ENCODE peak calls at places on chromosomes 4 and X, in nine cellular contexts. D, W, T, G, C, L, F, B and O are unnamed samples.

GRCh38 chr4:153152453-153153338 is 51.5 kb upstream of the TRIM2 start:
- DNase-seq in D (peak; percentile 48), W (peak; percentile 34), T (peak; percentile 77), G (peak; percentile 56), C (peak; percentile 78), L (peak; percentile 88), F (peak; percentile 40), B (no peak), O (peak; percentile 81)

GRCh38 chr4:80989921-80990544 is 40.5 kb upstream of the BMP3 start:
- DNase-seq in D (peak; percentile 64), W (peak; percentile 51), T (peak; percentile 5), G (peak; percentile 51), C (peak; percentile 67), L (peak; percentile 53), F (peak; percentile 71), B (peak; percentile 50), O (peak; percentile 33)

GRCh38 chr4:7828926-7829325 is 110.7 kb downstream of the AFAP1 start:
- DNase-seq in D (peak; percentile 85), W (peak; percentile 77), T (no peak), G (no peak), C (no peak), L (no peak), F (no peak), B (no peak), O (no peak)

GRCh38 chr4:22129454-22130075 is 181.0 kb upstream of the KCNIP4 start:
- DNase-seq in D (peak; percentile 9), W (peak; percentile 23), T (peak; percentile 25), G (peak; percentile 9), C (peak; percentile 81), L (peak; percentile 88), F (peak; percentile 69), B (peak; percentile 7), O (peak; percentile 25)

GRCh38 chr4:88818650-88819470 is 121.2 kb upstream of the NAP1L5 start:
- DNase-seq in D (peak; percentile 58), W (peak; percentile 46), T (peak; percentile 13), G (peak; percentile 24), C (peak; percentile 70), L (peak; percentile 79), F (peak; percentile 57), B (peak; percentile 31), O (peak; percentile 69)

GRCh38 chr4:124334119-124334518 is 378.4 kb downstream of the ANKRD50 start:
- DNase-seq in D (peak; percentile 93), W (peak; percentile 77), T (peak; percentile 42), G (peak; percentile 39), C (peak; percentile 78), L (peak; percentile 57), F (peak; percentile 69), B (peak; percentile 60), O (peak; percentile 28)

GRCh38 chrX:16462912-16463311 is 187.0 kb upstream of the S100G start:
- DNase-seq in D (peak; percentile 21), W (peak; percentile 82), T (no peak), G (no peak), C (no peak), L (no peak), F (no peak), B (no peak), O (no peak)

GRCh38 chr4:3128976-3129375 is 54.5 kb downstream of the HTT start:
- DNase-seq in D (no peak), W (peak; percentile 39), T (no peak), G (no peak), C (no peak), L (no peak), F (no peak), B (no peak), O (no peak)

GRCh38 chrX:39580043-39580442 is 517.7 kb downstream of the BCOR start:
- DNase-seq in D (no peak), W (no peak), T (no peak), G (no peak), C (no peak), L (no peak), F (no peak), B (no peak), O (no peak)

GRCh38 chr4:118351851-118352827 is 664 bp downstream of the PRSS12 start:
- DNase-seq in D (peak; percentile 47), W (no peak), T (peak; percentile 65), G (peak; percentile 35), C (peak; percentile 72), L (peak; percentile 84), F (peak; percentile 63), B (peak; percentile 48), O (peak; percentile 61)
- H3K9ac ChIP-seq in D (no peak overlapping the region), W (peak overlapping the region; percentile 75), T (peak overlapping the region; percentile 64), G (peak overlapping the region; percentile 66), C (peak overlapping the region; percentile 32), L (no peak overlapping the region), F (no peak overlapping the region), B (peak overlapping the region; percentile 64), O (peak overlapping the region; percentile 59)

GRCh38 chrX:53114864-53115549 is 21.1 kb downstream of the KANTR start:
- DNase-seq in D (no peak), W (no peak), T (no peak), G (no peak), C (no peak), L (no peak), F (no peak), B (no peak), O (no peak)
- H3K27ac ChIP-seq in D (no peak overlapping the region), W (peak overlapping the region; percentile 75), T (no peak overlapping the region), G (no peak overlapping the region), C (no peak overlapping the region), L (no peak overlapping the region), F (no peak overlapping the region), B (no peak overlapping the region), O (peak overlapping the region; percentile 12)

DNA sequence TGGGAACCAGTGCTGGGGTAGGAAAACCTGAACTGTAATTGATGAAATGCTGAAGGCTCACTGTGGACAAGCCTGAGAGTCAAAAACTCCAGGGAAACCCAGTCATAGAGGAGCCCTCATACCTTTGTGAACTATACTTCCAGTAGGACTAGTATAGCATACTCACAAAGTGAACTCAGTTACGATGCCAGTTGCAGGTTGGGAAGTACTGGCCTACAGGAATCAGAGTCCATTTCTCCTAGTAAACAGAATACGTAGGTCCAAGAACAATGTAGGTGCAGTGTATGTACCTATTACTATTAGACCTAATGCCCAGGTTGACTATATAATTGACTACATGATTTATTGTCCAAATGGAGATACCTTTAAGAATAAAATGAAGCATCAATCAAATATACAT is 8.5 kb upstream of the ANKRD17 start:
- DNase-seq in D (no peak), W (no peak), T (no peak), G (no peak), C (no peak), L (no peak), F (no peak), B (no peak), O (no peak)
- H3K4me3 ChIP-seq in D (no peak overlapping the region), W (no peak overlapping the region), T (no peak overlapping the region), G (no peak overlapping the region), C (no peak overlapping the region), L (no peak overlapping the region), F (no peak overlapping the region), B (no peak overlapping the region), O (no peak overlapping the region)

DNA sequence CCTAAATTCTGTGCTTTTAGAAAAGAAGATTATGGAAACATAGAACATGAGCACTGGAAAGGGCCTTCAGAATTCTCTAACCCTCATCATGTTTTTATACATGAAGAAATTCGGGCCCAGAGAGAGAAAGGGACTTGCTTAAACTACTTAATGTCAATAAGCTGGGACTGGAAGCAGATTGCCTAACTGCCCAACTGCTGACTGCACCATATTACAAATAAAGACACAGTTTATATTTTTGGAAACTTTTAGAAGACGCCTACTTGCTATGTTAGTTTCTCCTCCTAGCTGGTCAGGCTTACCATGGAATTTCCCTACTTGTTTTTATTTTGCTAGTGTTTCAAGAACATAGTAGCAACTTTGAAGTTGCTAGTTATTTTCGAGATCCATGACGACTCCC is 47.1 kb downstream of the SLC9A6 start:
- DNase-seq in D (peak; percentile 33), W (no peak), T (no peak), G (no peak), C (no peak), L (no peak), F (no peak), B (no peak), O (no peak)
- H3K9ac ChIP-seq in D (peak overlapping the region; percentile 8), W (no peak overlapping the region), T (no peak overlapping the region), G (no peak overlapping the region), C (no peak overlapping the region), L (no peak overlapping the region), F (no peak overlapping the region), B (no peak overlapping the region), O (no peak overlapping the region)

GRCh38 chr4:107900067-107900466 is 31.3 kb upstream of the CYP2U1 start:
- DNase-seq in D (no peak), W (no peak), T (no peak), G (no peak), C (no peak), L (no peak), F (no peak), B (no peak), O (no peak)
- H3K27ac ChIP-seq in D (no peak overlapping the region), W (no peak overlapping the region), T (no peak overlapping the region), G (no peak overlapping the region), C (no peak overlapping the region), L (no peak overlapping the region), F (no peak overlapping the region), B (no peak overlapping the region), O (no peak overlapping the region)

DNA sequence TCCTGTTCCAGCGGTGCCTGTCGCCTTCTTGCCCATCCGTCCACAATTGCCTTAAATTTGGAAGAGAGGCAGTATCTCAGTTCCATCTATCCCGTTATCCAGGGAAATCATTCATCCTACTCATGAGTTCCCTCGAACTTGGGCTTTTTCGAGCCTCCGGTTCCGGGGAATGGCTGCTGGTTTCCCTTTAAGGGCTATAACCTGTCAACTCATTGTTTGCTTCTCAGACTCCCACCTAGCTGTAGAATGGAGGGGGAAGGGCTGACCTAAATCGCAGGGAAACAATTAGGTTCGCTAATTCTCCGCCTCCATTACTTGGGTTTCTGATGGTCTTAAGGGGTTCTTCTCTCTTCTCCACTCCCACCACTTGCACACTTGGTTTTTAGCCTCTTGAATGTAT is 1.2 kb downstream of the UCHL1 start:
- DNase-seq in D (peak; percentile 21), W (no peak), T (peak; percentile 18), G (no peak), C (peak; percentile 72), L (peak; percentile 71), F (peak; percentile 57), B (no peak), O (no peak)
- H3K4me3 ChIP-seq in D (peak overlapping the region; percentile 97), W (peak overlapping the region; percentile 62), T (peak overlapping the region; percentile 97), G (peak overlapping the region; percentile 88), C (peak overlapping the region; percentile 92), L (peak overlapping the region; percentile 86), F (peak overlapping the region; percentile 94), B (no peak overlapping the region), O (no peak overlapping the region)